ENCODE peak calls at places on chromosomes 5 and 9, in seven cellular contexts. J, C, H, M, A, U and R are unnamed samples. For H3K4me1, the result is how much of the 10 kb centered on the place peaks cover.

GRCh38 chr5:9468070-9468388 is 77.8 kb downstream of the SEMA5A start:
- DNase-seq in J (no peak), C (peak), H (peak), M (peak), A (peak), U (no peak), R (no peak)

GRCh38 chr5:18024542-18024941 is 390.3 kb downstream of the TAF11L14 start:
- DNase-seq in J (no peak), C (no peak), H (no peak), M (peak), A (no peak), U (peak), R (no peak)

GRCh38 chr9:122016309-122016708 is 76.8 kb downstream of the TTLL11 start:
- DNase-seq in J (no peak), C (no peak), H (no peak), M (no peak), A (no peak), U (no peak), R (no peak)

GRCh38 chr5:157303667-157304327 is 37.9 kb downstream of the CYFIP2 start:
- DNase-seq in J (peak), C (no peak), H (no peak), M (peak), A (no peak), U (no peak), R (no peak)

GRCh38 chr9:16619897-16620296 is 250.6 kb downstream of the BNC2 start:
- DNase-seq in J (no peak), C (no peak), H (no peak), M (no peak), A (no peak), U (no peak), R (no peak)

GRCh38 chr9:69351227-69351626 is 26.2 kb downstream of the ENTREP1 start:
- DNase-seq in J (no peak), C (no peak), H (no peak), M (no peak), A (no peak), U (no peak), R (no peak)

GRCh38 chr5:132225165-132226032 is 2.3 kb downstream of the P4HA2 start:
- DNase-seq in J (peak), C (peak), H (peak), M (no peak), A (peak), U (no peak), R (no peak)

GRCh38 chr5:158812381-158812780 is 287.3 kb downstream of the EBF1 start:
- DNase-seq in J (peak), C (no peak), H (no peak), M (peak), A (no peak), U (no peak), R (no peak)

GRCh38 chr5:143707797-143708196 is 104.2 kb upstream of the HMHB1 start:
- DNase-seq in J (no peak), C (no peak), H (no peak), M (no peak), A (no peak), U (no peak), R (no peak)

GRCh38 chr5:178642351-178642909 is 15.6 kb upstream of the CLK4 start:
- DNase-seq in J (no peak), C (peak), H (peak), M (no peak), A (peak), U (no peak), R (no peak)

DNA sequence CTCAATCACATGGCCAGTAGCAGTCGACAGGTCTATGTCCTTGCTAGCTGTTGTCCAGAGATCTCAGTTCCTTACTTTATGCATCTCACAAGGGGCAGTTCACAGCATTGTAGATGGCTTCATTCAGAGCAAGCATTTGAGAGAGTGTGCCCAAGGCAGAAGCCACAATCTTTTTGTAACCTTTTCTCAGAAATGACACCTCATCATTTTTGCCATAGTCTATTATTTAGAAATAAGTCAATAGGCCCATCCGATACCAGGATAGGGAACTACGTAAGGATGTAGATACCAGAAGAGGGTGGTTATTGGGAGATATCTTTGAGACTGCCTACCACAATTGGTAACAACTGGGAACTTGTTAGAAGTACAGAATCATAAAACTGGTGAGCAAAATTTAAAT is 37.1 kb downstream of the LURAP1L start:
- DNase-seq in J (no peak), C (no peak), H (no peak), M (no peak), A (no peak), U (no peak), R (no peak)
- H3K4me1 ChIP-seq in J (under half), C (under half), H (under half), M (under half), A (under half), U (under half), R (under half)

GRCh38 chr5:34522599-34523381 is 133.3 kb upstream of the RAI14 start:
- DNase-seq in J (peak), C (peak), H (peak), M (peak), A (peak), U (peak), R (peak)

GRCh38 chr5:34521628-34522290 is 134.4 kb upstream of the RAI14 start:
- DNase-seq in J (peak), C (no peak), H (no peak), M (no peak), A (no peak), U (no peak), R (no peak)

GRCh38 chr5:34524123-34524522 is 132.0 kb upstream of the RAI14 start:
- DNase-seq in J (no peak), C (peak), H (peak), M (no peak), A (peak), U (no peak), R (no peak)

GRCh38 chr5:34525761-34526160 is 130.4 kb upstream of the RAI14 start:
- DNase-seq in J (no peak), C (no peak), H (no peak), M (no peak), A (no peak), U (no peak), R (no peak)

DNA sequence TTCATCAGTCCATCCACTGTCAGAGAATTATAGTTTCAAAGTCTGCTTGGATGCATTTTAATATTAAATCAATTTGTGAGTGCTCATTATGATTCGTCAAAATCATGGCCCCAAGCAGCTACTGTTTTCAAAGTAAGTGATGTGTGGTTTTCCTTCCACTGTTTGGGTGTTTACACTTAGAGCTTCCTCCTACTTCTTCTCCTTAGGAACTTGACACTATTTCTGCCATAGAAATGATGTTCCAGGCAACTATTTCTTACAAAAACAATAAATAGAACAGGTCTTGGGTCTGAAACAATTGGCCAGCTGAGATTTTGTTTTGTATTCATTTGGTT is 132.8 kb upstream of the RAI14 start:
- DNase-seq in J (no peak), C (no peak), H (no peak), M (no peak), A (no peak), U (no peak), R (no peak)
- H3K18ac ChIP-seq in J (no peak), C (peak), H (no peak), M (no peak), A (no peak), U (no peak), R (no peak)

GRCh38 chr9:90943341-90943740 is 141.7 kb downstream of the SYK start:
- DNase-seq in J (no peak), C (peak), H (peak), M (no peak), A (no peak), U (no peak), R (no peak)
- H3K27ac ChIP-seq in J (no peak), C (no peak), H (no peak), M (no peak), A (no peak), U (no peak), R (no peak)

GRCh38 chr5:1493941-1494340 is 29.8 kb downstream of the LPCAT1 start:
- DNase-seq in J (no peak), C (no peak), H (no peak), M (no peak), A (no peak), U (no peak), R (no peak)

GRCh38 chr5:1492757-1493156 is 31.0 kb downstream of the LPCAT1 start:
- DNase-seq in J (no peak), C (no peak), H (no peak), M (no peak), A (no peak), U (no peak), R (no peak)

GRCh38 chr5:1494780-1495524 is 28.8 kb downstream of the LPCAT1 start:
- DNase-seq in J (no peak), C (no peak), H (no peak), M (no peak), A (peak), U (no peak), R (no peak)

GRCh38 chr5:1495525-1495897 is 28.2 kb downstream of the LPCAT1 start:
- DNase-seq in J (no peak), C (no peak), H (no peak), M (no peak), A (no peak), U (no peak), R (no peak)

DNA sequence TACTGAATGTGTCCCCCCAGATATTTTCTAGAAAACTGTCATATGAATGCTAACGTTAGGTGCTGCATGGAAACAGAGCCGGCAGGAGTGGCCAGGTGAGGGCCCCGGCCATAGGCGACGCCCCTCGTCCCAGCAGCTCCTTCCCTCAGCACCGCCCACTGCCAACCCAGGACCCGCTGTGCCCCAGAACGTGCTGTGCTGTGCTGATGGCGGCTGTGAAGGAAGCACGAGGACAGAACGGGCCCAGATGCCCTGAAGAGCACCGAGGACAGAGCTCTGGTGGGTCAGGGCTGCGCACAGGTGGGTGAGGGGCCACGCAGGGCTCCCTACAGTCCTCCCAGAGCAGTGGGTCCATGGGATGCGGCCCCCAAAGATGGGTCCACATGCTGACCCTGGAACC is 30.3 kb downstream of the LPCAT1 start:
- DNase-seq in J (no peak), C (no peak), H (no peak), M (no peak), A (no peak), U (no peak), R (no peak)
- H3K4me1 ChIP-seq in J (under half), C (under half), H (under half), M (under half), A (under half), U (under half), R (under half)

GRCh38 chr5:89012361-89012760 is 129.4 kb upstream of the MEF2C start:
- DNase-seq in J (no peak), C (no peak), H (no peak), M (peak), A (no peak), U (no peak), R (no peak)

GRCh38 chr5:89005990-89006389 is 123.0 kb upstream of the MEF2C start:
- DNase-seq in J (no peak), C (no peak), H (no peak), M (no peak), A (no peak), U (no peak), R (no peak)

GRCh38 chr5:89011778-89012320 is 128.9 kb upstream of the MEF2C start:
- DNase-seq in J (no peak), C (no peak), H (no peak), M (no peak), A (no peak), U (no peak), R (no peak)

GRCh38 chr5:89008291-89008690 is 125.3 kb upstream of the MEF2C start:
- DNase-seq in J (no peak), C (no peak), H (no peak), M (no peak), A (no peak), U (no peak), R (no peak)

DNA sequence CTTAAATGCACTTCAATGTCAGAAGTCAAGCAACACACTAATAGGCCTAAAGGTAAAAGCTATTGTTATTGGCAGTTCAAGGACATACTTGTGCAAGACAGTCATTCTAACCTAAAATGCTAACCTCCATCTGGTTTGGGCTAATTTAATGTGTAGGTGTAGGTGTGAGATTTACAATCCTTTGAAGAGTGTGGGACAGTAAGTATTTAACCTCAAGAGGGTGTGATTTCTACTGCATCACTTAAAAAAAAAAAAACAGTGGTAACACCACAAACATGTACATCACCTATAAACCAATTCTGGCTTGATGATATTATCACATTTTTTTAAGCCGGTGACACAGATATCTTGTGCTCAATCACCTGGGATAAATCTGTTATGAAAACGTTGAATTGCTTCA is 127.5 kb upstream of the MEF2C start:
- DNase-seq in J (no peak), C (no peak), H (no peak), M (no peak), A (no peak), U (no peak), R (no peak)
- H3K18ac ChIP-seq in J (no peak), C (no peak), H (no peak), M (no peak), A (no peak), U (no peak), R (no peak)

DNA sequence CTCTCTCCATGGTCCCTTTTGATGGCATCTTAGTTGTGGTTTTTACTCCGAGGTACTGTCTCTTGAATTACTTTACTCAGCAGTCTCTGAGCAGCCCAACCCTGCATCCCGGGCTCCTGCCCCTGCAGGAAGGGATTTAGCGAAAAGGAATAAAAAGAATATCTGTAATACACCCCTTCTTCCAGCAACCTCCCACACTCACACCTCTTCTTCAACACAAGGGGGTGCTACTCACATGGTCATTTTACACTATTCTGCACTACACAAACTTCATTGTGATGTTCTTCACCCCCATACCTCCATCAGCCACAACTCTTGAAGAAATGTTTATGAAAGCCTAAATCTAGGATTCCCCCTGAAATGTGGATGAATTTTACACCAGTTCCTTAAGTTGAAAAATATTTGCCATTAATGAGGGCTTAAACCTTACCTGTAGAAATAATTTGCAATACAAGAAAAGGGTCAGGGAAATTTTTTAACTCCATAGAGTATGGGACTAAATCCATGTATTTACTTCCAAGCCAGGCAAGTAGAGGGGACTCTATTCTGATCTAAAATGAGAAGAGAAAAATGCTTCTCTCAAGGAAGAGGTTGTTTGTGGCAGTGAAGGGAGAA is 26.0 kb downstream of the TPD52L3 start:
- DNase-seq in J (peak), C (peak), H (peak), M (peak), A (peak), U (peak), R (peak)
- H3K27ac ChIP-seq in J (no peak), C (no peak), H (no peak), M (no peak), A (no peak), U (no peak), R (no peak)

GRCh38 chr9:92481029-92481633 is 1.2 kb downstream of the ASPN start:
- DNase-seq in J (no peak), C (no peak), H (no peak), M (peak), A (no peak), U (no peak), R (no peak)
- H3K4me1 ChIP-seq in J (under half), C (under half), H (under half), M (under half), A (under half), U (under half), R (under half)